ENCODE peak calls at places on chromosomes 2 and 18, in nine cellular contexts. Y is NCI-H526; D is lower lobe of right lung; K is Jurkat, Clone E6-1; W is M059J; H is HepG2; E is substantia nigra; P is DMS153; L is hepatic stellate cell. Q is an unnamed sample.

GRCh38 chr18:76404345-76404831 is 90.7 kb downstream of the ZNF516 start:
- DNase-seq in Y (no peak), W (no peak), P (no peak), E (no peak), D (no peak), K (no peak), L (no peak), H (no peak), Q (no peak)

GRCh38 chr2:205270689-205271088 is 411.6 kb upstream of the NRP2 start:
- DNase-seq in W (no peak), D (no peak), P (no peak), Y (no peak), E (no peak), L (no peak), H (peak), K (no peak), Q (no peak)

GRCh38 chr18:59460060-59460395 is 101.0 kb upstream of the LMAN1 start:
- DNase-seq in W (no peak), H (no peak), P (no peak), Y (no peak), L (peak), E (no peak), D (no peak), K (no peak), Q (no peak)

GRCh38 chr2:58266211-58266610 is 25.1 kb upstream of the FANCL start:
- DNase-seq in P (no peak), E (no peak), H (no peak), D (no peak), K (no peak), W (peak), Y (no peak), L (no peak), Q (no peak)

GRCh38 chr2:226452768-226453167 is 346.9 kb downstream of the IRS1 start:
- DNase-seq in E (no peak), P (no peak), D (no peak), K (no peak), L (no peak), W (no peak), Y (no peak), H (no peak), Q (no peak)

GRCh38 chr18:48850891-48851302 is 99.9 kb downstream of the SMAD7 start:
- DNase-seq in P (no peak), W (no peak), E (no peak), K (no peak), H (no peak), D (no peak), Y (no peak), L (peak), Q (no peak)

GRCh38 chr2:229921101-229921891 is 513 bp downstream of the TRIP12 start:
- DNase-seq in K (peak), D (peak), P (peak), L (peak), E (peak), Y (peak), W (peak), H (peak), Q (peak)

GRCh38 chr2:14907014-14907612 is 274.6 kb downstream of the LRATD1 start:
- DNase-seq in Y (peak), E (no peak), P (no peak), K (peak), H (peak), D (no peak), L (no peak), W (no peak), Q (no peak)

GRCh38 chr18:7980661-7981060 is 413.5 kb downstream of the PTPRM start:
- DNase-seq in P (no peak), Y (no peak), H (no peak), D (no peak), K (no peak), E (no peak), L (no peak), W (peak), Q (no peak)

GRCh38 chr2:201254331-201254730 is 6.0 kb upstream of the CASP8 start:
- DNase-seq in H (peak), E (no peak), Y (no peak), K (no peak), D (peak), W (peak), P (peak), L (peak), Q (no peak)

Q was measured in DND-41.